ENCODE peak calls at places on chromosomes 12 and 14, in seven cellular contexts. W is Peyer's patch, S is AG04450, G is heart left ventricle, J is breast epithelium, M is cardiac muscle cell, C is lung. O is an unnamed sample.

GRCh38 chr12:122875590-122876220 is 20.2 kb downstream of the VPS37B start:
- DNase-seq in W (peak; percentile 47), S (no peak), G (no peak), J (no peak), M (no peak), C (no peak), O (no peak)

GRCh38 chr12:53096089-53096741 is 1.3 kb upstream of the IGFBP6 start:
- DNase-seq in W (peak; percentile 67), S (peak; percentile 46), G (peak; percentile 88), J (peak; percentile 50), M (peak; percentile 85), C (peak; percentile 57), O (peak; percentile 86)

GRCh38 chr14:34064349-34064748 is 113.5 kb upstream of the EGLN3 start:
- DNase-seq in W (peak; percentile 57), S (no peak), G (no peak), J (peak; percentile 39), M (peak; percentile 79), C (peak; percentile 39), O (peak; percentile 67)

GRCh38 chr14:98137626-98138025 is 1134.4 kb downstream of the BCL11B start:
- DNase-seq in W (no peak), S (no peak), G (no peak), J (no peak), M (no peak), C (no peak), O (no peak)

GRCh38 chr12:119179335-119180021 is 747 bp downstream of the HSPB8 start:
- DNase-seq in W (no peak), S (no peak), G (peak; percentile 67), J (peak; percentile 32), M (peak; percentile 44), C (peak; percentile 61), O (no peak)

GRCh38 chr12:5201554-5202243 is 158.0 kb downstream of the KCNA5 start:
- DNase-seq in W (no peak), S (no peak), G (no peak), J (no peak), M (no peak), C (no peak), O (no peak)

GRCh38 chr14:21104448-21105060 is 3.7 kb downstream of the TMEM253 start:
- DNase-seq in W (peak; percentile 90), S (no peak), G (peak; percentile 85), J (peak; percentile 79), M (peak; percentile 88), C (peak; percentile 78), O (peak; percentile 76)

GRCh38 chr14:60179296-60179924 is 14.2 kb upstream of the DHRS7 start:
- DNase-seq in W (no peak), S (peak; percentile 11), G (no peak), J (no peak), M (no peak), C (no peak), O (no peak)

GRCh38 chr12:88903333-88903732 is 323.1 kb upstream of the KITLG start:
- DNase-seq in W (no peak), S (no peak), G (no peak), J (no peak), M (no peak), C (no peak), O (no peak)

GRCh38 chr12:1197264-1198018 is 206.4 kb downstream of the ERC1 start:
- DNase-seq in W (no peak), S (no peak), G (no peak), J (no peak), M (no peak), C (no peak), O (no peak)

GRCh38 chr12:104930388-104931326 is 27.4 kb downstream of the SLC41A2 start:
- DNase-seq in W (no peak), S (no peak), G (no peak), J (no peak), M (peak; percentile 21), C (no peak), O (no peak)

GRCh38 chr14:104196461-104197180 is 58.2 kb downstream of the KIF26A start:
- DNase-seq in W (no peak), S (no peak), G (no peak), J (no peak), M (no peak), C (no peak), O (no peak)

GRCh38 chr12:6769003-6769389 is 2.8 kb downstream of the PTMS start:
- DNase-seq in W (no peak), S (no peak), G (no peak), J (peak; percentile 29), M (peak; percentile 52), C (no peak), O (peak; percentile 65)

GRCh38 chr12:82361461-82361915 is 3.2 kb downstream of the METTL25 start:
- DNase-seq in W (no peak), S (no peak), G (peak; percentile 57), J (no peak), M (no peak), C (no peak), O (no peak)

DNA sequence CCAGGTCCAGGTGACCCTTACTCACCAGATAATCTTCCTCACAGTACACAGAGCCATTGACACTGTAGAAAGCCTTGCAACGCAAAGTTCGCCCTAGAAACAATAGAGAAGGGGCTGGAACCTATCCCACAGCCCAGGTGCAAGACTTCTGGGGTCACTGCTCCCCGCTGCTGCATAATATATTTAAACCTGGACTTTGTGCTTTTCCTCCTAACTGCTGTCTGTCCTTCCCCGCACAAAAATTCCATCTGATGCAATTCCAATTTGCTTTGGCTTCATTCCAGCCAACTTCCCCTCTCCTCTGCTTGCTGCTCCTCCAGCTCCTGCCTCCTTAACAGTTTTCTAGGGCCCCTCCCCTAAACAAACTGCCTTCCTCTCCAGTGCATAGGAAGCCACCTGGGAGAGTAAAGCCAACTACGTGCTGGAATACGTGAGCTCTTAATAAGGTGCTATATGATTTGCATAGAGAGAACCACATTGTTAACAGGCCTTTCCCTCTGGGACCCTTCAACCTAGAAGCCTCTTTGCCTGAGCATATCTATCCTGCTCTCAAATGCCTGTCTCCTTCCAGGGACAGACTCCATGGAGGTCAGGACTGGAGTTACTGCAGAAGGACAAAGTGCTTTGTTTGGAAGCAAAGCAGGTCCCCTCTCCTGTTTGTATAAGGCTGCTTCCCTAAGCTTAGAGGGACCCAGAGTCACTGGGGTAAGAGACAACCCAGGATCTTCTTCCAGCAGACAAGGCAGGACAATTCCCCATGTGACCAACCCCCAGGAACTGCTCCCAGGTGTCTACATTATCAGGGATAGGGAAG is 5.5 kb downstream of the AJUBA start:
- DNase-seq in W (no peak), S (no peak), G (no peak), J (no peak), M (peak; percentile 76), C (peak; percentile 60), O (no peak)
- TF ChIP-seq CTCF in W (no peak), S (peak; percentile 7), G (no peak), J (no peak), M (no peak), C (no peak), O (no peak)

GRCh38 chr12:39240573-39240972 is 202.3 kb downstream of the KIF21A start:
- DNase-seq in W (no peak), S (no peak), G (no peak), J (no peak), M (no peak), C (no peak), O (no peak)
- H3K9me3 ChIP-seq in W (no peaks in the 10 kb centered on the region), S (no peaks in the 10 kb centered on the region), G (no peaks in the 10 kb centered on the region), J (no peaks in the 10 kb centered on the region), M (no peaks in the 10 kb centered on the region), C (no peaks in the 10 kb centered on the region), O (no peaks in the 10 kb centered on the region)

DNA sequence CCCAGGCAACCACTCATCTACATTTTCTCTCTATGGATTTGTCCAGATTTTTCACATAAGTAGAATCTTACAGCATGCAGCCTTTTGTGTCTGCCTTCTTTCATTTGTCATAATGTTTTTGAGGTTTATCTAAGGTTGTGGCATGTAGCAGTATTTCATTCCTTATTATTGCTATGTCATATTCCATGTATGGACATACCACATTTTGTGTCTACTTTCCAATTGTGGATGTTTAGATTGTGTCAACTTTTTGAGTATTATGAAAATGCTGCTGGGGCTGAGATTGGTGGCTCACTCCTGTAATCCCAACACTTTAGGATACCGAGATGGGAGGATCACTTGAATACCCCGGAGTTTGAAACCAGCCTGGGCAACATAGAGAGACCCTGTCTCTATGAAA is 3.2 kb upstream of the ATXN2 start:
- DNase-seq in W (no peak), S (no peak), G (no peak), J (no peak), M (no peak), C (no peak), O (no peak)
- H3K27ac ChIP-seq in W (no peak overlapping the region), S (no peak overlapping the region), G (no peak overlapping the region), J (no peak overlapping the region), M (no peak overlapping the region), C (no peak overlapping the region), O (no peak overlapping the region)

GRCh38 chr12:66268562-66268961 is 33.7 kb upstream of the HELB start:
- DNase-seq in W (no peak), S (no peak), G (no peak), J (no peak), M (peak; percentile 12), C (no peak), O (no peak)

GRCh38 chr12:66272650-66273049 is 29.6 kb upstream of the HELB start:
- DNase-seq in W (no peak), S (no peak), G (no peak), J (no peak), M (no peak), C (no peak), O (no peak)

GRCh38 chr12:66270613-66271012 is 31.7 kb upstream of the HELB start:
- DNase-seq in W (no peak), S (no peak), G (no peak), J (no peak), M (no peak), C (no peak), O (no peak)

GRCh38 chr12:66269142-66269541 is 33.2 kb upstream of the HELB start:
- DNase-seq in W (no peak), S (no peak), G (no peak), J (no peak), M (no peak), C (no peak), O (no peak)

DNA sequence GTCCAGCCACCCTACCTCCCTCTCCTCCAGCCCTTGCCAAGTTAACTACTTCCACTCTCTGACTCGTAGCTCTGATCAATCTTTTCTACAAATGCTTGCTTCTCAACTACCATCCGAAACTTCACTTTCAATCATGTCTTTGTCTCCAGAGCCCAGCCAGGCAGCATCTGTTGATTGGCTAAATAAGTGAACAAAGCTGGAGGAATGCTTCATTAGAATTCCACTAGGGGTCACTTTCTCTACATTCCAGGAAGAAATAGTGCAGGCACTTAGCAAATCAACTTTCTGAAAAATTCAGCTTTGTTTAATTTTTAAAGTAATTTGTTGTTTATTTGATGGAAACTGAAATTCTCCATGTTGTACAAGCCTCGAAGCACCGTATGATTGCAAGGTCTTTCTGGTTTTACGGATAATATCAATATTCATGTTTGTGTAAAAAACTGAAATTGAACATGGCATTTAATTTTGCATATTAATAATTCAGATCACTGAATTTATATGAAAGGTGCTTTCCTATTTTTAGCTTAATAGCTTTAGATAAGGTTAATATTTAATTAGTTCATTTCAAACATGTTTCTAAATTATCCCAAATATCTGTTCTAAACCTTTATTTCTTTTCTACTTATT is 32.4 kb upstream of the HELB start:
- DNase-seq in W (no peak), S (peak; percentile 20), G (no peak), J (no peak), M (peak; percentile 63), C (no peak), O (no peak)
- TF ChIP-seq CTCF in W (peak; percentile 72), S (peak; percentile 80), G (peak; percentile 62), J (peak; percentile 42), M (peak; percentile 76), C (peak; percentile 24), O (peak; percentile 56)

DNA sequence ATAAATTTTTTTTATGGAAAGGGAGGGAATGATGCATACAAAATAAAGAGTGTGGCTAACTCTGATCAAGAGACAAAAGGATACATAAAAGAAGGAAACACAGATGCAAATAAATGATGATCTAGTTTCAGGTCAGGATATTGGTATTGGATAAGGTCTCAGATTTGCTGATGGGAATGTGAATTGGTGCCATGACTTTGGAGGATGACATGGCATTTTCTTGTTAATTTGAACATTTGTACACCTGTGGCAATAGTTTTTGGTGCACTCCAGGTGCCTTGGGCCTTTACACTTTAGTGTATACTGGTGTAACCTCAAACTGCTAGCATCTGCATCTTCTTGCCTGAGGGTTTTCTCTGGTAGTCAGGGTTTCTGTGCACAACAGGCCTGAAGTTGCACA is 279.3 kb downstream of the TMEM121 start:
- DNase-seq in W (no peak), S (no peak), G (no peak), J (no peak), M (no peak), C (no peak), O (no peak)
- H3K9me3 ChIP-seq in W (no peaks in the 10 kb centered on the region), S (peaks cover 27% of the 10 kb centered on the region), G (no peaks in the 10 kb centered on the region), J (peaks cover 69% of the 10 kb centered on the region), M (no peaks in the 10 kb centered on the region), C (peaks cover 13% of the 10 kb centered on the region), O (no peaks in the 10 kb centered on the region)